ENCODE peak calls at places on chromosomes 1 and 21, in six cellular contexts. F, V, A, N, E and Y are unnamed samples.

GRCh38 chr1:6803357-6803756 is 18.1 kb downstream of the CAMTA1 start:
- DNase-seq in F (no peak), V (no peak), A (no peak), N (no peak), E (no peak), Y (no peak)

GRCh38 chr1:200880212-200880611 is 7.4 kb downstream of the GPR25 start:
- DNase-seq in F (no peak), V (no peak), A (no peak), N (no peak), E (no peak), Y (no peak)

GRCh38 chr1:3453891-3454810 is at the start of gene ARHGEF16:
- DNase-seq in F (peak), V (peak), A (peak), N (peak), E (no peak), Y (peak)

GRCh38 chr1:10916991-10917390 is 95.5 kb upstream of the TARDBP start:
- DNase-seq in F (no peak), V (no peak), A (no peak), N (no peak), E (no peak), Y (no peak)

GRCh38 chr1:167623951-167624350 is 6.1 kb upstream of the RCSD1 start:
- DNase-seq in F (no peak), V (no peak), A (no peak), N (no peak), E (no peak), Y (no peak)

GRCh38 chr1:212514056-212514614 is 81.4 kb downstream of the NENF start:
- DNase-seq in F (peak), V (peak), A (peak), N (no peak), E (no peak), Y (no peak)

GRCh38 chr1:30250338-30251022 is 472.9 kb downstream of the MATN1 start:
- DNase-seq in F (no peak), V (no peak), A (no peak), N (no peak), E (no peak), Y (no peak)

GRCh38 chr21:39136711-39137110 is 46.5 kb downstream of the PSMG1 start:
- DNase-seq in F (no peak), V (peak), A (no peak), N (no peak), E (no peak), Y (no peak)

GRCh38 chr1:156747737-156748669 is 3.5 kb downstream of the HDGF start:
- DNase-seq in F (no peak), V (no peak), A (no peak), N (no peak), E (no peak), Y (no peak)

GRCh38 chr21:33290441-33290840 is 24.3 kb downstream of the IL10RB start:
- DNase-seq in F (no peak), V (no peak), A (no peak), N (no peak), E (no peak), Y (no peak)

GRCh38 chr1:67532452-67533216 is 102.4 kb upstream of the SERBP1 start:
- DNase-seq in F (peak), V (peak), A (no peak), N (peak), E (peak), Y (no peak)

GRCh38 chr1:55589656-55590297 is 374.6 kb upstream of the USP24 start:
- DNase-seq in F (no peak), V (no peak), A (no peak), N (no peak), E (no peak), Y (peak)

GRCh38 chr1:106554294-106554693 is 502.2 kb upstream of the PRMT6 start:
- DNase-seq in F (no peak), V (no peak), A (no peak), N (no peak), E (no peak), Y (no peak)

GRCh38 chr1:150018165-150018564 is 7.6 kb upstream of the OTUD7B start:
- DNase-seq in F (no peak), V (no peak), A (no peak), N (no peak), E (no peak), Y (no peak)

GRCh38 chr1:38872401-38873026 is 634 bp downstream of the MYCBP start:
- DNase-seq in F (no peak), V (no peak), A (no peak), N (peak), E (no peak), Y (no peak)

GRCh38 chr1:43443197-43443946 is 10.4 kb downstream of the HYI start:
- DNase-seq in F (peak), V (no peak), A (no peak), N (no peak), E (no peak), Y (no peak)

GRCh38 chr1:188937965-188938551 is 1539.6 kb downstream of the BRINP3 start:
- DNase-seq in F (no peak), V (no peak), A (no peak), N (no peak), E (peak), Y (no peak)

GRCh38 chr1:82225407-82226197 is 424.9 kb downstream of the ADGRL2 start:
- DNase-seq in F (no peak), V (no peak), A (no peak), N (no peak), E (peak), Y (no peak)